ENCODE peak calls at places on chromosomes 12 and 14, in five cellular contexts. One of them, this sample, is unnamed.

GRCh38 chr12:131542351-131542750 is 168.5 kb upstream of the SFSWAP start:
- DNase-seq in trophoblast cell: no peak
- DNase-seq in H9: no peak
- DNase-seq in H1: no peak
- DNase-seq in mesenchymal stem cell: no peak
- DNase-seq in this sample: no peak

GRCh38 chr12:13101854-13102375 is 1.6 kb downstream of the GSG1 start:
- DNase-seq in mesenchymal stem cell: peak
- DNase-seq in H1: no peak
- DNase-seq in H9: no peak
- DNase-seq in trophoblast cell: peak
- DNase-seq in this sample: no peak

GRCh38 chr12:43655586-43655985 is 103.0 kb downstream of the PUS7L start:
- DNase-seq in mesenchymal stem cell: peak
- DNase-seq in H1: no peak
- DNase-seq in H9: no peak
- DNase-seq in trophoblast cell: no peak
- DNase-seq in this sample: no peak

GRCh38 chr14:105891221-105891602 is 364.8 kb downstream of the TMEM121 start:
- DNase-seq in H9: no peak
- DNase-seq in H1: no peak
- DNase-seq in trophoblast cell: no peak
- DNase-seq in mesenchymal stem cell: no peak
- DNase-seq in this sample: no peak

GRCh38 chr14:66745078-66745477 is 237.1 kb downstream of the GPHN start:
- DNase-seq in H9: no peak
- DNase-seq in mesenchymal stem cell: no peak
- DNase-seq in trophoblast cell: no peak
- DNase-seq in H1: no peak
- DNase-seq in this sample: no peak

GRCh38 chr12:89893972-89894706 is 185.5 kb upstream of the ATP2B1 start:
- DNase-seq in mesenchymal stem cell: peak
- DNase-seq in H9: no peak
- DNase-seq in H1: no peak
- DNase-seq in trophoblast cell: peak
- DNase-seq in this sample: no peak

GRCh38 chr14:70898346-70898745 is 8.9 kb upstream of the PCNX1 start:
- DNase-seq in mesenchymal stem cell: no peak
- DNase-seq in H1: no peak
- DNase-seq in trophoblast cell: no peak
- DNase-seq in H9: no peak
- DNase-seq in this sample: no peak

GRCh38 chr12:31874961-31875608 is 84.1 kb upstream of the RESF1 start:
- DNase-seq in trophoblast cell: peak
- DNase-seq in mesenchymal stem cell: peak
- DNase-seq in H9: peak
- DNase-seq in H1: no peak
- DNase-seq in this sample: no peak

GRCh38 chr12:132602578-132603239 is 7.7 kb downstream of the LRCOL1 start:
- DNase-seq in H1: no peak
- DNase-seq in mesenchymal stem cell: no peak
- DNase-seq in trophoblast cell: peak
- DNase-seq in H9: no peak
- DNase-seq in this sample: no peak

GRCh38 chr12:106757623-106758348 is 16.7 kb upstream of the RIC8B start:
- DNase-seq in H9: no peak
- DNase-seq in H1: no peak
- DNase-seq in mesenchymal stem cell: no peak
- DNase-seq in trophoblast cell: no peak
- DNase-seq in this sample: no peak

GRCh38 chr14:73153272-73153671 is 17.0 kb downstream of the PSEN1 start:
- DNase-seq in mesenchymal stem cell: no peak
- DNase-seq in H9: no peak
- DNase-seq in H1: no peak
- DNase-seq in trophoblast cell: peak
- DNase-seq in this sample: no peak

GRCh38 chr14:81170104-81170828 is 50.5 kb downstream of the GTF2A1 start:
- DNase-seq in H1: peak
- DNase-seq in trophoblast cell: peak
- DNase-seq in mesenchymal stem cell: peak
- DNase-seq in H9: peak
- DNase-seq in this sample: peak

GRCh38 chr12:121990692-121991603 is 30.7 kb upstream of the BCL7A start:
- DNase-seq in H9: no peak
- DNase-seq in H1: no peak
- DNase-seq in mesenchymal stem cell: no peak
- DNase-seq in trophoblast cell: no peak
- DNase-seq in this sample: no peak

GRCh38 chr14:106417224-106418049 is 891.1 kb downstream of the TMEM121 start:
- DNase-seq in H1: peak
- DNase-seq in mesenchymal stem cell: no peak
- DNase-seq in trophoblast cell: peak
- DNase-seq in H9: peak
- DNase-seq in this sample: no peak

GRCh38 chr14:64713677-64714076 is 9.5 kb downstream of the PLEKHG3 start:
- DNase-seq in trophoblast cell: no peak
- DNase-seq in H9: no peak
- DNase-seq in H1: no peak
- DNase-seq in mesenchymal stem cell: no peak
- DNase-seq in this sample: no peak

GRCh38 chr12:29073631-29074239 is 75.3 kb upstream of the FAR2 start:
- DNase-seq in H9: no peak
- DNase-seq in trophoblast cell: peak
- DNase-seq in H1: no peak
- DNase-seq in mesenchymal stem cell: peak
- DNase-seq in this sample: no peak

GRCh38 chr12:38892090-38892786 is 13.2 kb downstream of the CPNE8 start:
- DNase-seq in H9: no peak
- DNase-seq in trophoblast cell: peak
- DNase-seq in H1: no peak
- DNase-seq in mesenchymal stem cell: peak
- DNase-seq in this sample: no peak

GRCh38 chr14:73311710-73312035 is 74.4 kb downstream of the PAPLN start:
- DNase-seq in H1: no peak
- DNase-seq in H9: no peak
- DNase-seq in mesenchymal stem cell: no peak
- DNase-seq in trophoblast cell: no peak
- DNase-seq in this sample: no peak

GRCh38 chr14:52949711-52950409 is 990 bp downstream of the FERMT2 start:
- DNase-seq in H1: no peak
- DNase-seq in trophoblast cell: peak
- DNase-seq in mesenchymal stem cell: peak
- DNase-seq in H9: no peak
- DNase-seq in this sample: no peak

GRCh38 chr14:24435192-24435810 is 5.5 kb downstream of the KHNYN start:
- DNase-seq in H1: no peak
- DNase-seq in trophoblast cell: no peak
- DNase-seq in mesenchymal stem cell: no peak
- DNase-seq in H9: no peak
- DNase-seq in this sample: no peak

GRCh38 chr12:57001448-57001906 is 4.9 kb downstream of the ZBTB39 start:
- DNase-seq in H1: peak
- DNase-seq in mesenchymal stem cell: peak
- DNase-seq in trophoblast cell: peak
- DNase-seq in H9: peak
- DNase-seq in this sample: peak

GRCh38 chr12:19946549-19946948 is 421.8 kb upstream of the PDE3A start:
- DNase-seq in mesenchymal stem cell: peak
- DNase-seq in H9: no peak
- DNase-seq in trophoblast cell: peak
- DNase-seq in H1: no peak
- DNase-seq in this sample: no peak

GRCh38 chr14:23056956-23057756 is at the start of gene CDH24:
- DNase-seq in H9: peak
- DNase-seq in trophoblast cell: peak
- DNase-seq in mesenchymal stem cell: peak
- DNase-seq in H1: no peak
- DNase-seq in this sample: peak

DNA sequence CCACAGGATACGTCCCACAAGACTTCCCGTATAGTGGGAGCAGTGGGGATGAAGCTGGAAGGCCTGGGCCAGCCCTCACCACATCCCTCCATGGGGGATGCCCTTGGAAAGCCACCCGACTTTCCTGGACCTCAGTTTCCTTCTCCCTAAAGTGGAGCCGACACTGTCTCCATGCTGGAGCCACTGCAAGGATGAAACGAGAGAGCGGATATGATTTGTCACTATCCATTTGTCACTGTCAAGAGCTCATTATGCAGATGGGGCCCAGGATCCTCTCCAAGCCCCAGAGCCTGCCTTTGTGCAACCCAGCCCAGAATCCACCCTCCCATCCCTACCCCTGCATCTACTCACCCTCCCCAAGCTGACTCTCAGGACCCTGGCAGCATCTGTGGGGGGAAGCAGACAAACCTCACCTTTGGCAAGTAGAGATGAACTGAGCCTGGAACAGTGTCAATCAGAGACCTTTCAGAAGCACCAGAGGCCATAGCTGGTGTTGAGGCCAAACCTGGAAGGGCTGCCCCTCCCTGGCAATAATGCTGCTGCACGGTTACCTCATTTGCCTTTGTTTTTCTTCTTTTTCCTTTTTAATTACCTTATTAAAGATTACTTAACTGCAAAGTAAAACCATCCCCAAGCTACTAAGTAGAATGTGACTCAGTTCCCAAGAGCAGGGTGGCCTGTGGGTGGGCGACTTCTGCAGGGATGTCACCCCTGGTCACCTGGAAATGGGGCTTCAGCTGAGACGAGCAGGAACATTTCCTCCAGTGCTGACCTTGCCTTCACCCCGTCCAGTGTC is 287.8 kb upstream of the RTL1 start:
- DNase-seq in H9: no peak
- DNase-seq in trophoblast cell: no peak
- DNase-seq in H1: no peak
- DNase-seq in mesenchymal stem cell: no peak
- DNase-seq in this sample: no peak
- H2BK12ac ChIP-seq in H9: no peak
- H2BK12ac ChIP-seq in trophoblast cell: no peak
- H2BK12ac ChIP-seq in H1: no peak
- H2BK12ac ChIP-seq in mesenchymal stem cell: no peak
- H2BK12ac ChIP-seq in this sample: no peak

GRCh38 chr14:51638071-51638944 is 13.4 kb upstream of the FRMD6 start:
- DNase-seq in H9: peak
- DNase-seq in trophoblast cell: peak
- DNase-seq in mesenchymal stem cell: no peak
- DNase-seq in H1: no peak
- DNase-seq in this sample: no peak
- H3K18ac ChIP-seq in H9: no peak
- H3K18ac ChIP-seq in trophoblast cell: peak
- H3K18ac ChIP-seq in mesenchymal stem cell: no peak
- H3K18ac ChIP-seq in H1: no peak
- H3K18ac ChIP-seq in this sample: no peak

DNA sequence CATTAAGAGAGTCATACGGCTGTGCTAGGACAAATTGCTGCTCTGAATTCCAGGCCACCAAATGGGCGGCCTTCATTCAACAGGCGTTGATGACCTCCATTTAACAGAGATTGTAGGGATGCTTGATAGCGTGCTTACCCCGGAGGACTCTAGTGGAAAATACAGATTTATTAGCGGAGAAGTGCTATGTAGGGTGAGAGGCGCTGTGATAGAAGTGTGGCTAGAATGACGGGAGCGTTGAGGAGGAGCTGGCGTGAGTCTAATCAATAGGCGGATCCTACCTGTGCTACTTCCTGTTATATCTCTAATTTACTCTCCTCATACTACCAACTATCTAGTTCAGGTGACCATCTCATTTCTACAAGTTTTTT is 665 bp downstream of the MRPS35 start:
- DNase-seq in H9: no peak
- DNase-seq in H1: no peak
- DNase-seq in trophoblast cell: peak
- DNase-seq in mesenchymal stem cell: no peak
- DNase-seq in this sample: no peak
- H4K91ac ChIP-seq in H9: no peak
- H4K91ac ChIP-seq in H1: no peak
- H4K91ac ChIP-seq in trophoblast cell: peak
- H4K91ac ChIP-seq in mesenchymal stem cell: no peak
- H4K91ac ChIP-seq in this sample: no peak

DNA sequence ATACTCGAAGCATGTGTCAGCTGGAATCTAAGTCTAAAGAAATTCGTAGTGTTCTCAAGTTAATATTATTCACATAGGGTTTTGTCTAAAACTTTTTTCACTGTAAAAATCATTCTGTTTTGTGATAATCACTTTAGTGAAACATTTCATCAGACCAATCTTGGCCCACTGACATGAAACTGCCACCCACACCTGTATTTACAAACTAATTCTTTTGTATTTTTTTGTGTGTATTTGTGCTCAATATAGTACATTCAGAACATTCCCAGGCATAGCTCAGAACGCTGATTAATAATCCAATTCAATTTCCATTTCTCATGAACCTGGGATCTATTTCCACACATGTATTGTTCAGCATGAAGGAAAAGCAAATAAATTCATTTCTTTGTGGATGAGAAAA is 191.7 kb downstream of the RASSF9 start:
- DNase-seq in H1: no peak
- DNase-seq in trophoblast cell: no peak
- DNase-seq in mesenchymal stem cell: no peak
- DNase-seq in H9: no peak
- DNase-seq in this sample: no peak
- H2BK12ac ChIP-seq in H1: no peak
- H2BK12ac ChIP-seq in trophoblast cell: no peak
- H2BK12ac ChIP-seq in mesenchymal stem cell: no peak
- H2BK12ac ChIP-seq in H9: no peak
- H2BK12ac ChIP-seq in this sample: no peak

GRCh38 chr14:61116369-61116768 is 135.3 kb downstream of the SLC38A6 start:
- DNase-seq in mesenchymal stem cell: no peak
- DNase-seq in H9: no peak
- DNase-seq in H1: no peak
- DNase-seq in trophoblast cell: no peak
- DNase-seq in this sample: no peak

GRCh38 chr14:61122862-61123261 is 141.8 kb downstream of the SLC38A6 start:
- DNase-seq in trophoblast cell: no peak
- DNase-seq in H9: no peak
- DNase-seq in mesenchymal stem cell: no peak
- DNase-seq in H1: no peak
- DNase-seq in this sample: no peak

GRCh38 chr14:61119006-61119405 is 138.0 kb downstream of the SLC38A6 start:
- DNase-seq in H9: no peak
- DNase-seq in mesenchymal stem cell: no peak
- DNase-seq in trophoblast cell: peak
- DNase-seq in H1: no peak
- DNase-seq in this sample: no peak

GRCh38 chr14:61121293-61121897 is 140.3 kb downstream of the SLC38A6 start:
- DNase-seq in H9: no peak
- DNase-seq in mesenchymal stem cell: peak
- DNase-seq in trophoblast cell: no peak
- DNase-seq in H1: no peak
- DNase-seq in this sample: no peak

GRCh38 chr14:61120576-61120975 is 139.5 kb downstream of the SLC38A6 start:
- DNase-seq in H1: no peak
- DNase-seq in H9: no peak
- DNase-seq in mesenchymal stem cell: no peak
- DNase-seq in trophoblast cell: no peak
- DNase-seq in this sample: no peak
- H3K18ac ChIP-seq in H1: no peak
- H3K18ac ChIP-seq in H9: no peak
- H3K18ac ChIP-seq in mesenchymal stem cell: no peak
- H3K18ac ChIP-seq in trophoblast cell: no peak
- H3K18ac ChIP-seq in this sample: no peak